ENCODE peak calls at places on chromosomes 5 and 9, in five cellular contexts. C is cardiac muscle cell, O is natural killer cell, Y is H9, N is lower leg skin. H is an unnamed sample.
A peak's percentile ranks its signal among the peaks of the same experiment; 100 is the strongest.

GRCh38 chr5:61162832-61163567 is 732 bp upstream of the SMIM15 start:
- DNase-seq in Y (no peak), C (peak; percentile 51), N (no peak), O (no peak), H (no peak)

GRCh38 chr9:128099932-128100491 is 27.5 kb downstream of the PTGES2 start:
- DNase-seq in Y (no peak), N (no peak), C (no peak), O (no peak), H (no peak)

GRCh38 chr9:95480346-95480745 is 36.4 kb downstream of the PTCH1 start:
- DNase-seq in N (no peak), Y (no peak), C (no peak), O (no peak), H (no peak)

GRCh38 chr5:170057311-170057710 is 48.4 kb upstream of the FOXI1 start:
- DNase-seq in O (no peak), Y (no peak), N (no peak), C (no peak), H (no peak)

GRCh38 chr5:16049766-16050165 is 129.8 kb downstream of the MARCHF11 start:
- DNase-seq in Y (no peak), C (no peak), O (no peak), N (no peak), H (no peak)

GRCh38 chr9:115373000-115373709 is 255.2 kb upstream of the TNC start:
- DNase-seq in O (no peak), N (no peak), C (no peak), Y (no peak), H (no peak)

GRCh38 chr9:70318002-70318401 is 59.2 kb downstream of the SMC5 start:
- DNase-seq in O (no peak), N (no peak), C (no peak), Y (peak; percentile 36), H (no peak)

GRCh38 chr9:14205463-14205862 is 108.5 kb downstream of the NFIB start:
- DNase-seq in O (no peak), C (no peak), Y (no peak), N (no peak), H (no peak)

GRCh38 chr5:119274767-119275130 is 81.1 kb upstream of the TNFAIP8 start:
- DNase-seq in N (no peak), C (no peak), Y (no peak), O (no peak), H (no peak)

GRCh38 chr5:53090229-53090628 is 19.3 kb downstream of the MOCS2 start:
- DNase-seq in Y (no peak), N (no peak), C (no peak), O (no peak), H (no peak)

GRCh38 chr9:73137286-73137899 is 14.3 kb upstream of the ANXA1 start:
- DNase-seq in Y (no peak), C (no peak), O (no peak), N (no peak), H (no peak)

GRCh38 chr9:35538361-35539234 is 48.7 kb downstream of the RUSC2 start:
- DNase-seq in N (no peak), C (peak; percentile 78), Y (peak; percentile 75), O (no peak), H (peak; percentile 27)

GRCh38 chr5:80711216-80711615 is 56.4 kb upstream of the DHFR start:
- DNase-seq in N (no peak), O (no peak), C (no peak), Y (no peak), H (no peak)

GRCh38 chr9:87862536-87863268 is 20.0 kb upstream of the SPATA31E1 start:
- DNase-seq in C (no peak), Y (no peak), O (no peak), N (no peak), H (no peak)

DNA sequence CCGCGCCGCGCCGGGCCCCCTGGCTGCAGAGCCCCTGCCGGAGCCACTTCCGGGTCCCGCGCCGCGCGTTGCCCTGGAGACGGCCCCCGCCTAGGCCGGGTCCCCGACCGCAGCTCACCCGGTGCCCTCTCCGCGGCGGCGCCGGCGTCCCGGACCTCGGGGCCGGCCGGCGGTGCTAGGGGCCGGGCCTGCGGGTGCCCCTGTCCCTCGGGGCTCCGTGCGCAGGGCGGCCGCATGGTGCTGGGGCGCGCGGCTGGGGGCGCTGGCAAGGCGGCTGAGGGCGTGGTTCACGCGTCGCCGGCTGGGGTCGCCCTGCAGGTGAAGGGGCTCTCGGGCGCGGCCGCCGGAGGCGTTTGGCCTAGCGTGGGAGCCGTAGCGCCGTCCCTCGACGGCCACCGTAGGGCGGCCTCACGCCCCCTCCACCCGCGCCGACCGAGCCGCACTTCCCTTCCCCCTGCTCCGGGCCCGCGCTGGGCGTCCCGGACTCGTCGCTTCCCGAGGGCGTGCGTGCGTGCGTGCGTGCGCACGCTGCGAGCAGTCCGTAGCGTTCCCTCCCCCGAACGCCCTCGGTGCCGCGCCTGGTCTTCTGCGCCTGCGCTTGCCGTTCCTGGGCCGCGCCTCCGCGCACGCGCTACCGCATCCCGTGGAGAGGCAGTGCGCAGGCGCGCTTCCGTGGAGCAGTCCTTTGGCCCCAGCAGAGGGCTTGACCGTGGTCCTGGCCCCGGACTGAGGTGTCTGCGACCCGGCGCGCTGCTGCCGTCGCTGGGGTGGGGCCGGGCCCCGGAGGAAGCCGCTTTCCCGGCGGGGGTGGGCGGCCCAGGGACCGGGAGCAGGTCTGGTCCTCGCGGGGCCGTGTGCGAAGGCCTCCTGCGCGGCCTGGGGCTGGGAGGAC is at the start of gene TMEM250:
- DNase-seq in Y (peak; percentile 92), N (peak; percentile 91), O (peak; percentile 93), C (peak; percentile 97), H (peak; percentile 96)
- TF ChIP-seq CTCF in Y (peak; percentile 31), N (no peak), O (no peak), C (no peak), H (peak; percentile 36)

GRCh38 chr9:98794802-98795201 is 1.6 kb downstream of the ANKS6 start:
- DNase-seq in N (no peak), O (no peak), Y (no peak), C (no peak), H (no peak)

GRCh38 chr9:98792096-98792490 is 4.3 kb downstream of the ANKS6 start:
- DNase-seq in N (no peak), C (no peak), Y (no peak), O (no peak), H (no peak)

GRCh38 chr9:98790601-98791146 is 5.7 kb downstream of the ANKS6 start:
- DNase-seq in N (no peak), C (no peak), Y (no peak), O (no peak), H (no peak)

GRCh38 chr9:98791147-98792095 is 4.9 kb downstream of the ANKS6 start:
- DNase-seq in Y (peak; percentile 90), O (peak; percentile 60), C (peak; percentile 75), N (peak; percentile 80), H (peak; percentile 71)

GRCh38 chr9:98793031-98793430 is 3.3 kb downstream of the ANKS6 start:
- DNase-seq in C (no peak), N (no peak), Y (no peak), O (no peak), H (no peak)
- TF ChIP-seq CTCF in C (no peak), N (no peak), Y (no peak), O (no peak), H (no peak)

DNA sequence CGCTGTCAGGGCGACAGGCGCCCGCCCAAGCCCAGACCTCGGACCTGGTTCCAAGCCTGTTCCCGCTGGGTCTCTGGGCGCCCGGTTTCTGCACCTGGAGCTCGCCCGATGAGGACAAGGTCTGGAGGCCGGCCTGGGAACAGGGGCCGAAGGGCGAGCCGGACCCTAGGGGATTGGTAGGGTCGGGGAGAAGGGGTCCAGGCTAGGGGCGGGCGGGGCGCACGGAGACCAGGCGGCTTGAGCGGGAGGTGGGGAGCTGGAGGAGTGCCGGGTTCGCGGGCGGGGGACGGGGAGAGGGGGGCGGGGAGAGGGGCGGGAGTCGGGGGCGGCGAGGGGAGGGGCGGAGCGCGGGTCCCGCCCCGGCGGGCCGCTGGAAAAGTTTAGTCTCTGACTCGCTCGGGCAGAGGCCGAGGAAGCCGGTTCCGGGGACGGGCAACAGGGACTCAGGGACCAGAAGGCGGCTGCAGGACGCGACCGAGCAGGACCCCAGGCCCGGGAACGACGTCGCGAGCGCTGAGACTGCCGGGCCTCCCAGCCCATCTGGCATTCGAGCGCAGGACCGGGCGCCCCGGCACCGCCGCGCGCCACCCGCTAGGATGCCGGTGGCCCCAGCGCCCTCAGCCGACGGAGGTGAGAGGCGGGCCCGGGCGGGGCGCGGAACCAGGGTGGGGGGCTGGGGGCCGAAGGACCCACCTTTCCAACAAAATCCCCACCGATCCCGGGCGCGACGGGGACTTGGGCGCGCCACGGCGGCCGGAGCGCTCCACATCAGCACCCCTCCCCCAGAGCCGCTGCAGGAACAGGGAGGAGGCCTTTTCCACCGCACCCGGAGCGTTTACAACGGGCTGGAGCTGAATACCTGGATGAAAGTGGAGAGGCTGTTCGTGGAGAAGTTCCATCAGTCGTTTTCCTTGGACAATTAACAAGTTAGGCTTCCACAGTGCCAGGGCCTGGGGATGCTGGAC is at the start of gene S1PR3:
- DNase-seq in C (peak; percentile 81), N (no peak), Y (peak; percentile 82), O (no peak), H (peak; percentile 41)
- TF ChIP-seq CTCF in C (peak; percentile 14), N (no peak), Y (peak; percentile 30), O (no peak), H (peak; percentile 37)

GRCh38 chr9:68509689-68510088 is 31.0 kb downstream of the TMEM252 start:
- DNase-seq in C (no peak), N (no peak), O (no peak), Y (peak; percentile 61), H (no peak)

GRCh38 chr9:68508547-68508946 is 32.1 kb downstream of the TMEM252 start:
- DNase-seq in Y (no peak), N (no peak), C (no peak), O (no peak), H (no peak)

GRCh38 chr9:68505681-68506409 is 34.8 kb downstream of the TMEM252 start:
- DNase-seq in C (no peak), O (no peak), Y (no peak), N (no peak), H (no peak)

GRCh38 chr9:68507098-68507795 is 33.4 kb downstream of the TMEM252 start:
- DNase-seq in C (peak; percentile 17), Y (no peak), O (no peak), N (no peak), H (no peak)

DNA sequence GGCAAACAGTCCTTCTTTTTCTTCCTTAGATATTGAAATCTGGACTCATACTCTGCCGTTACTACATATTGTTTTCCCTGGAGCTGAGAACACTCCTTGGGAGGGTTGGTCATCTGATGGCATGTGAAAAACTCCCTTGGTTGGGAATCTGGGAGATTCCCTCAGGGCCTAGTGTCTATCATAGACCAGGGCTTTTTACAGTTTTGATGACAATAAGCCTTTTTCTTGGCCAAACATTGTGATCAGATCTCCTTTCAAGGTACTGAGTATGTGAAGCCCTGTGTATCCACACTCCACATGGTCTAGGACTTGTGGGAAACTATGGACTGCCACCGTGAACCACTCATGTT is 32.9 kb downstream of the TMEM252 start:
- DNase-seq in Y (no peak), C (no peak), N (no peak), O (no peak), H (no peak)
- TF ChIP-seq CTCF in Y (peak; percentile 22), C (no peak), N (no peak), O (peak; percentile 1), H (no peak)

GRCh38 chr5:129361441-129362025 is 98.6 kb upstream of the ADAMTS19 start:
- DNase-seq in C (peak; percentile 38), N (no peak), Y (no peak), O (no peak), H (no peak)
- TF ChIP-seq CTCF in C (peak; percentile 66), N (no peak), Y (peak; percentile 75), O (no peak), H (peak; percentile 67)

GRCh38 chr9:133540336-133541025 is 6.0 kb downstream of the ADAMTSL2 start:
- DNase-seq in C (no peak), N (no peak), O (no peak), Y (no peak), H (no peak)
- TF ChIP-seq CTCF in C (no peak), N (no peak), O (no peak), Y (peak; percentile 55), H (no peak)

H was measured in progenitor cell of endocrine pancreas.